ENCODE peak calls at places on chromosomes 11 and 22, in four cellular contexts. I is K562, U is GM12878, O is HL-60. Q is an unnamed sample.

GRCh38 chr11:73019448-73019847 is 122.7 kb downstream of the FCHSD2 start:
- DNase-seq in I (no peak), U (no peak), O (no peak), Q (no peak)

GRCh38 chr11:124605719-124606118 is 5.5 kb upstream of the PANX3 start:
- DNase-seq in I (no peak), U (no peak), O (peak), Q (no peak)

GRCh38 chr22:27327981-27328721 is 473.4 kb downstream of the MN1 start:
- DNase-seq in I (no peak), U (no peak), O (no peak), Q (no peak)

GRCh38 chr22:48262596-48263430 is 1500.4 kb downstream of the TBC1D22A start:
- DNase-seq in I (no peak), U (no peak), O (no peak), Q (no peak)

GRCh38 chr22:45319319-45319675 is 9.6 kb downstream of the FAM118A start:
- DNase-seq in I (no peak), U (no peak), O (no peak), Q (no peak)

GRCh38 chr22:30453731-30454510 is 17.9 kb downstream of the SEC14L3 start:
- DNase-seq in I (no peak), U (no peak), O (peak), Q (no peak)

GRCh38 chr11:46338988-46339666 is 8.1 kb upstream of the DGKZ start:
- DNase-seq in I (no peak), U (no peak), O (no peak), Q (no peak)

GRCh38 chr22:22036588-22036987 is 54.0 kb upstream of the TOP3B start:
- DNase-seq in I (no peak), U (no peak), O (no peak), Q (no peak)

GRCh38 chr11:62948765-62949320 is 27.7 kb upstream of the CHRM1 start:
- DNase-seq in I (no peak), U (no peak), O (no peak), Q (no peak)

GRCh38 chr11:115745545-115746265 is 241.5 kb upstream of the CADM1 start:
- DNase-seq in I (no peak), U (no peak), O (no peak), Q (no peak)

GRCh38 chr22:30802202-30803166 is 107.8 kb downstream of the OSBP2 start:
- DNase-seq in I (peak), U (no peak), O (peak), Q (peak)

GRCh38 chr22:29870574-29870973 is 12.4 kb upstream of the MTMR3 start:
- DNase-seq in I (no peak), U (no peak), O (no peak), Q (no peak)

GRCh38 chr22:42190274-42190673 is 59.7 kb upstream of the CYP2D6 start:
- DNase-seq in I (no peak), U (no peak), O (no peak), Q (no peak)

GRCh38 chr11:114066046-114066648 is 6.6 kb downstream of the ZBTB16 start:
- DNase-seq in I (no peak), U (no peak), O (no peak), Q (no peak)

GRCh38 chr11:20020198-20020597 is 140.1 kb downstream of the DBX1 start:
- DNase-seq in I (no peak), U (no peak), O (no peak), Q (no peak)

GRCh38 chr11:128341767-128342318 is 245.5 kb downstream of the ETS1 start:
- DNase-seq in I (no peak), U (no peak), O (no peak), Q (no peak)

DNA sequence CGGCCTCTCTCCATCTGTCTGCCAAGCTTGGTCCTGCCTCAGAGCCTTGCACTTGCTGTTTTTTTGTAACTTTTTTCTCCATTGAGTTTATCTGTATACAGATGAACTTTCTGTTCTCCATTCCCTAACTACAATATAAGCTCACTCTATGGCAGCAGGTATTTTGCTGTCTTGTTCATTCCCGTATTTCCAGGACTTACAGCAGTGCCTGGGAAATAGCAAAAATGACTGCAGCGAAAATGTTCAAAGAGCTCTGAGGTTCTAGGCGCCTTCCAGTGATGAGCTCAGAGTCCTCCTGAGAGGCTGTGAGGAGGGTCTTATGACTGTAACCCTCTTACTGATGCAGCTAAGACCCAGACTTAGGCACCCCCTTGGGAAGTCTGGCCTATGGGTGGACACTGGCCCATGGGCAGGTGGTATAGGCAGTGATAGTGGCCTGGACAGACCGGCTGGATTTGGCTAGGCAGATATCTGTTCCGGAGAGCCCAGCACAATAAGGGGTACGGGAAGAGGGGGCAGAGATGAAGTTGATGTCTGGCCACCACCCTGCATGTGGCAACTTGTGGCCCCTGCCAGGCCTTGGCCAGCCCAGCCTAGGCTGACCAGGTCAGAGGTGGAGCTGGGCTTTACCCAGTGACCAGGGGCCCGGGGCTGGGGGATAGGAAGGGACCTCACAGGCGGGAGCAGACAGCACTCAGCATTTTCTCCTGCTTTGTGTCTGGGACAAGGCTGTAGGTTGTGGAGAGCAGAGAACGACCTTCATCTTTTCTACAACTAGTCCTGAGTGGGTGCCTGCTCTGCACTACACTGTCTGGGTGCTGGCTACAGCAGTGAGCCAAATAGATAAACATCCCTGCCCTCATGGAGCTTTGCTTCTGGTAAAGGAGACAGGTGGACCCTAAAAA is 4.6 kb downstream of the ATF4 start:
- DNase-seq in I (no peak), U (no peak), O (no peak), Q (no peak)
- TF ChIP-seq POLR2AphosphoS5 in I (peak), U (peak), O (peak), Q (no peak)

GRCh38 chr11:65798882-65799281 is 12.0 kb downstream of the OVOL1 start:
- DNase-seq in I (no peak), U (no peak), O (no peak), Q (no peak)
- TF ChIP-seq SPI1 in I (no peak), U (no peak), O (no peak), Q (no peak)

DNA sequence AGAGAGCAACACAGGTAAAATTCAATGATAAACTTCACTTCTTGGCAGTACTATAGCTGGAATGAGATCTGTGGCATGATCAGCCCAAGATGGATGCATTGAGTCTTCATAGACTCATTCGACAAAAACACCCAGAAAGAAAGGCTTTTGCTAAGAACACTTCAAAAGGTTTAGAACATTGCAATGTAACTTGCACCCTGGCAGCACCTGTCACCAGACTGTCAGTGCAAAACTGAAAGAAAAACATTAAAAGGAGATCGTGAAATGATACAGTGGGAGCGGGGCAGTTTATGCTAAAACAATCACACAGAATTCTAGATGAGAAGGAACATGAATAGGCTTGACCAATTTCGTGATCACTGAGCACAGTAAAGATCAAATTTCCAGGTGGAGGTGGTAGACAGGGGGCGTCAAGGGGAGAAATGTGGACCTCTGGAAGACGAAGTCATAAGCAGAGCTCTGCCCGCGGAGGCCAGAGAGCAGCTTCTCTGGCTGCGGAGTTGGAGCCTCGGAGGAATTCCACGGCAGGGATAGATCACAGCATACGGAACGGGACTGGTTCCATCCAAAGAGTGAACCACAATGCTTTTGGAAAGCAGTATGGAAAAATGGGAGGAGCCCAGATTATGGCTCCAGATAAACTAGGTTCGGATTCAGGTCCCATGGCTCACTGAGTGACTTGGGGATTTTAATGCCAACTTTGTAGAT is 11.9 kb downstream of the VSIG10L2 start:
- DNase-seq in I (no peak), U (no peak), O (no peak), Q (no peak)
- TF ChIP-seq POLR2AphosphoS5 in I (no peak), U (no peak), O (no peak), Q (no peak)

DNA sequence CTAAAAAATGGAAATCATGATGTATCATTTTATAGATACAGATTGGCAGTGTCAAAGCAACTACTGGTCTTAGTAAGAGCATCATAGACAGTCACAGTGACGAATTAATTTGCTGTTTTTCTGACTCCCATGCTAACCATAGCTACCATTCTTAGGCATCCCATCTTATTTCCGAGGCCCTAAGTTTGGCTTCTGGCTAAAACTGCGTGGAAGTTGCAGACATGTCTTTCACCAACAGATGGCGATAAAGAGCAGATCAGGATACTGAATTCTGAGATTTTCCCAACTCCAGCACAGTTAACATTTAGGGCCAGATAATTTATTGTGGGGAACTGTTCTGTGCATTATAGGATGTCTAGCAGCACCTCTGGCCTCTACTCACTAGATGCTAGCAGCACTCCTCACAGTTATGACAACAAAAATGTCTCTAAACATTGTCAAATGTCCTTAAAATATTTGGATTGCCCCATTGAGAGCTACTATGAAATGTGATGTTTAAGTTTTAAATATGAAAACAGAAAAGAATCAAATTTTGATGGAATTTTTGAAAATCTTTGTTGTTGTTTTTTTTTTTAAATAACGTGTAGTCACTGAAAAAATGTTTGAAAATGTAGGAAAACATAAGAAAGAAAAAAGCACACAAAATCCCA is 16.3 kb downstream of the OR2AG2 start:
- DNase-seq in I (peak), U (no peak), O (no peak), Q (no peak)
- TF ChIP-seq SPI1 in I (no peak), U (no peak), O (no peak), Q (no peak)

GRCh38 chr22:35464399-35464798 is 64.5 kb downstream of the MCM5 start:
- DNase-seq in I (no peak), U (no peak), O (no peak), Q (no peak)

GRCh38 chr22:35463231-35463933 is 63.4 kb downstream of the MCM5 start:
- DNase-seq in I (no peak), U (no peak), O (no peak), Q (no peak)

GRCh38 chr22:35465109-35465701 is 65.3 kb downstream of the MCM5 start:
- DNase-seq in I (no peak), U (no peak), O (no peak), Q (no peak)

GRCh38 chr22:35470903-35471321 is 69.7 kb upstream of the RASD2 start:
- DNase-seq in I (peak), U (no peak), O (no peak), Q (no peak)

GRCh38 chr22:35467788-35468187 is 67.8 kb downstream of the MCM5 start:
- DNase-seq in I (no peak), U (no peak), O (no peak), Q (no peak)
- TF ChIP-seq POLR2AphosphoS5 in I (no peak), U (no peak), O (no peak), Q (no peak)

GRCh38 chr11:78795862-78796261 is 221.2 kb upstream of the NARS2 start:
- DNase-seq in I (no peak), U (no peak), O (no peak), Q (no peak)

GRCh38 chr11:78798567-78799170 is 224.0 kb upstream of the NARS2 start:
- DNase-seq in I (peak), U (no peak), O (peak), Q (peak)

GRCh38 chr11:78800089-78800690 is 225.5 kb upstream of the NARS2 start:
- DNase-seq in I (no peak), U (no peak), O (no peak), Q (no peak)

GRCh38 chr11:78797559-78797958 is 222.9 kb upstream of the NARS2 start:
- DNase-seq in I (no peak), U (no peak), O (no peak), Q (no peak)

DNA sequence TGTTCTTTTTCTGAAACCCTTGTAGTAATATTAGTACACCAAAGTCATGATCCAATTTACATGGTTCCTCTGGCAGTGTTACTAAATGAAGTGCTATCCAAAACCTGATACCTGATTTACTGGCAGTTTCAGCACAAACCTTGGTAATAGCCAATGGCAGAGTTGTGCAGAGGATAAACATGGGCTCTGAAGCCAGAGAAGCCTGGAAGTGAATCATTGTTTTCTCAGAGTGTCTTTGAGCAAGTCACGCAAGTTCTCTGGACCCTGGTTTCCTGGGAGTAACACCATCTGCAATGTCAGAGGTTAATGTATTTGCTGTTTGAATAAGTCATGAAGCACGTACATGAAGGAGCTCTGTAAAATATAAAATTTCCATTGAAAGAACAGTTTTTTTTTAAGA is 222.3 kb upstream of the NARS2 start:
- DNase-seq in I (no peak), U (no peak), O (no peak), Q (no peak)
- TF ChIP-seq SPI1 in I (no peak), U (no peak), O (no peak), Q (no peak)

GRCh38 chr11:44774131-44774530 is 47.4 kb downstream of the TSPAN18 start:
- DNase-seq in I (no peak), U (no peak), O (no peak), Q (no peak)
- TF ChIP-seq POLR2AphosphoS5 in I (no peak), U (no peak), O (no peak), Q (no peak)

DNA sequence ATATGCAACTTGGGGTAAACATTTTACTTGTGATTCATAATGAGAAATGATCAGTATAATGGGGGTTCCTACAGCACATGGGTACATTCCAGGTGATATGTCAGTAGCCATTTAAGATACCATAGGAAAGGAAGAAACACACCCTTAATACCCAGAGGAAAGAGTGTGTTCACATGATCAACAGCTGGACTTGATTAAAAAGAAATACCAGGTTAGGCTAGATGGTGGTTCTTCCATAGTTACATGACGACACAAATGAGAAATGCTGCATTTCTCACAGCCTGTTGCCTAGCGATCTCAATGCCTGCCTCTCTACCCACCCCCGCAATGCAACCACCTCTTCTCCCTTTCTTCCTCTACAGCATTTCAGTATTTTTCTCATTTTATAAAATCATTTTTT is 96.8 kb downstream of the TTC28 start:
- DNase-seq in I (no peak), U (no peak), O (no peak), Q (no peak)
- TF ChIP-seq SPI1 in I (no peak), U (no peak), O (no peak), Q (no peak)

Q was measured in GM12891.